ENCODE peak calls at places on chromosomes 6 and 20, in eight cellular contexts. C, B, X, A, M, P, H and Z are unnamed samples.
A peak's percentile ranks its signal among the peaks of the same experiment; 100 is the strongest.

GRCh38 chr20:35690265-35690664 is 8.9 kb downstream of the NFS1 start:
- DNase-seq in X (peak; percentile 14), B (no peak), A (no peak), C (no peak), M (peak; percentile 68), P (no peak), H (no peak), Z (no peak)

GRCh38 chr20:2293971-2294370 is 1.8 kb upstream of the TGM3 start:
- DNase-seq in B (no peak), P (no peak), X (no peak), H (no peak), M (no peak), C (no peak), A (no peak), Z (no peak)

GRCh38 chr20:60630609-60631008 is 621.5 kb upstream of the CDH4 start:
- DNase-seq in H (no peak), M (no peak), A (no peak), B (no peak), C (no peak), X (no peak), P (no peak), Z (no peak)

GRCh38 chr6:30344868-30345671 is at the start of gene RPP21:
- DNase-seq in A (peak; percentile 96), H (peak; percentile 91), X (peak; percentile 90), P (peak; percentile 91), B (peak; percentile 83), M (no peak), C (peak; percentile 70), Z (peak; percentile 89)

GRCh38 chr6:136226674-136227377 is 23.3 kb downstream of the MTFR2 start:
- DNase-seq in X (no peak), M (no peak), A (peak; percentile 76), H (no peak), B (no peak), P (no peak), C (no peak), Z (no peak)

GRCh38 chr20:59822291-59823029 is 111.0 kb downstream of the SYCP2 start:
- DNase-seq in H (no peak), P (no peak), C (no peak), M (peak; percentile 79), X (no peak), B (no peak), A (no peak), Z (no peak)

GRCh38 chr6:20706293-20707165 is 172.3 kb downstream of the CDKAL1 start:
- DNase-seq in M (no peak), A (no peak), C (no peak), H (no peak), P (no peak), B (no peak), X (no peak), Z (no peak)

GRCh38 chr6:152078804-152079203 is 271.3 kb downstream of the ESR1 start:
- DNase-seq in C (no peak), X (no peak), M (no peak), A (no peak), P (no peak), H (no peak), B (no peak), Z (no peak)

GRCh38 chr6:16067568-16067967 is 61.3 kb upstream of the MYLIP start:
- DNase-seq in A (no peak), C (no peak), P (no peak), M (no peak), X (no peak), B (no peak), H (no peak), Z (no peak)

GRCh38 chr6:88983532-88983931 is 20.1 kb upstream of the RNGTT start:
- DNase-seq in X (no peak), P (peak; percentile 42), H (peak; percentile 30), A (no peak), B (peak; percentile 10), M (no peak), C (no peak), Z (no peak)

GRCh38 chr6:69146385-69146784 is 511.3 kb downstream of the ADGRB3 start:
- DNase-seq in P (no peak), A (no peak), M (no peak), B (no peak), H (no peak), X (no peak), C (no peak), Z (no peak)

GRCh38 chr6:37807656-37808055 is 11.9 kb upstream of the ZFAND3 start:
- DNase-seq in C (no peak), X (no peak), P (no peak), M (no peak), B (no peak), A (no peak), H (no peak), Z (no peak)

GRCh38 chr6:129860901-129861665 is at the start of gene TMEM244:
- DNase-seq in M (no peak), X (no peak), B (no peak), A (no peak), H (no peak), P (no peak), C (no peak), Z (no peak)

GRCh38 chr6:143556529-143556928 is 45.0 kb upstream of the FUCA2 start:
- DNase-seq in M (no peak), A (no peak), P (no peak), C (no peak), H (no peak), B (no peak), X (no peak), Z (no peak)

GRCh38 chr6:7631466-7631865 is 41.5 kb downstream of the SNRNP48 start:
- DNase-seq in H (no peak), A (no peak), X (no peak), P (no peak), C (no peak), M (no peak), B (no peak), Z (no peak)

GRCh38 chr20:12721636-12722035 is 287.1 kb upstream of the SPTLC3 start:
- DNase-seq in M (no peak), P (no peak), X (no peak), C (no peak), A (no peak), H (no peak), B (no peak), Z (no peak)

GRCh38 chr20:3743251-3743650 is 10.8 kb downstream of the HSPA12B start:
- DNase-seq in B (no peak), H (no peak), A (no peak), C (no peak), X (no peak), P (no peak), M (no peak), Z (no peak)

GRCh38 chr20:3747471-3747870 is 15.0 kb downstream of the HSPA12B start:
- DNase-seq in B (no peak), H (no peak), M (no peak), X (no peak), P (no peak), A (no peak), C (no peak), Z (no peak)

GRCh38 chr20:3744037-3744436 is 11.6 kb downstream of the HSPA12B start:
- DNase-seq in P (no peak), X (no peak), M (no peak), A (no peak), C (no peak), H (no peak), B (no peak), Z (no peak)

GRCh38 chr20:3745686-3746173 is 13.2 kb downstream of the HSPA12B start:
- DNase-seq in H (no peak), B (no peak), X (no peak), C (no peak), A (no peak), M (no peak), P (no peak), Z (no peak)

GRCh38 chr20:3744806-3745685 is 12.6 kb downstream of the HSPA12B start:
- DNase-seq in M (no peak), H (peak; percentile 90), P (peak; percentile 71), C (peak; percentile 43), A (peak; percentile 97), B (peak; percentile 94), X (peak; percentile 80), Z (peak; percentile 76)
- H3K4me3 ChIP-seq in M (peak overlapping the region; percentile 28), H (peak overlapping the region; percentile 19), P (no peak overlapping the region), C (no peak overlapping the region), A (peak overlapping the region; percentile 38), B (peak overlapping the region; percentile 44), X (no peak overlapping the region), Z (no peak overlapping the region)

DNA sequence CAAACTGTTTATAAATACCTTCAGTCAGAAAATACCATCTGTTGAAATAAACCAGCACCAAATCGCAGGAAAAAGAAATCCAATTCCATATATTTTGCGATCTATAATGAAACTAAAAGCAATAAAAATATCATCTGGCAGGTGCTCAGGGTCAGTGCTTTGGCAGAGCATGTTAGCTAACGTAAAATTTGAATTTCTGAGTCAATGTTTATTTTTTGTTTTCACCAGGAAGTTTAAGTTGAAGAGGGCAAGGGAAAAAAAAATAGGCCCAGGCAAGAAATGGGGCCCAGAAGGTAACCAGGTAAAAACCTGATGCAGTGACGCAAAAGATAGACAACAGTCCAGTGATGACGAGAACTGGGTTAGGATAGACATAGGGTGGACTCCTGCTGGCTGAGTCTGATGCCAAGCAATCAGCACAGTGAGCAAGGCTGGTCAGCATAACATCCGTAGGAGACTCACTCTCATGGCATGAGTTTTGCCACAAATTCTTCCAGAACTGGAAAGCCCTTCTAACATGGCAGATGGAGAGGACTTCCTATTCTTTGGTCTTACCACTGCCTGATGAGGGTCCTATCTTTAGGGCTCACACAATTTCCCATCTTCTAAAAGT is 42.2 kb downstream of the ZHX3 start:
- DNase-seq in C (no peak), A (no peak), X (peak; percentile 38), B (no peak), P (no peak), H (no peak), M (no peak), Z (no peak)
- TF ChIP-seq EP300 in C (no peak), A (no peak), X (no peak), B (no peak), P (no peak), H (no peak), M (no peak), Z (no peak)

GRCh38 chr6:82364087-82365010 is 732 bp downstream of the TPBG start:
- DNase-seq in M (no peak), H (peak; percentile 39), A (peak; percentile 14), B (peak; percentile 44), C (peak; percentile 17), P (peak; percentile 46), X (peak; percentile 49), Z (peak; percentile 34)
- TF ChIP-seq POLR2A in M (no peak), H (no peak), A (no peak), B (no peak), C (no peak), P (peak; percentile 24), X (no peak), Z (no peak)

GRCh38 chr20:57713505-57713903 is 3.7 kb upstream of the PMEPA1 start:
- DNase-seq in P (no peak), M (no peak), H (peak; percentile 70), B (no peak), X (no peak), A (no peak), C (no peak), Z (no peak)

GRCh38 chr20:57714409-57715267 is 4.8 kb upstream of the PMEPA1 start:
- DNase-seq in C (no peak), B (peak; percentile 66), X (no peak), H (peak; percentile 55), P (no peak), M (no peak), A (no peak), Z (no peak)

GRCh38 chr20:57713951-57714350 is 4.1 kb upstream of the PMEPA1 start:
- DNase-seq in P (no peak), B (no peak), A (no peak), X (no peak), M (no peak), C (no peak), H (no peak), Z (no peak)

GRCh38 chr20:57711826-57712225 is 2.0 kb upstream of the PMEPA1 start:
- DNase-seq in M (no peak), C (no peak), X (no peak), P (no peak), A (no peak), H (no peak), B (no peak), Z (no peak)

GRCh38 chr20:57712851-57713504 is 3.2 kb upstream of the PMEPA1 start:
- DNase-seq in H (no peak), C (no peak), M (no peak), B (no peak), X (no peak), A (no peak), P (no peak), Z (no peak)
- H3K4me3 ChIP-seq in H (no peak overlapping the region), C (no peak overlapping the region), M (no peak overlapping the region), B (no peak overlapping the region), X (no peak overlapping the region), A (no peak overlapping the region), P (no peak overlapping the region), Z (no peak overlapping the region)